ENCODE peak calls at places on chromosomes 6 and 20, in six cellular contexts. U is colonic mucosa, Q is HS-5, W is endothelial cell, I is LHCN-M2, Z is B cell. A is an unnamed sample.

GRCh38 chr20:36936341-36936740 is 15.2 kb downstream of the SAMHD1 start:
- DNase-seq in U (no peak), Q (no peak), W (no peak), I (no peak), Z (no peak), A (no peak)

GRCh38 chr20:41178495-41178894 is 41.2 kb downstream of the PLCG1 start:
- DNase-seq in U (no peak), Q (no peak), W (no peak), I (no peak), Z (no peak), A (no peak)

GRCh38 chr6:17281497-17282481 is 628 bp downstream of the RBM24 start:
- DNase-seq in U (peak), Q (no peak), W (peak), I (peak), Z (no peak), A (no peak)

GRCh38 chr6:34982424-34982852 is 93.4 kb downstream of the ANKS1A start:
- DNase-seq in U (no peak), Q (no peak), W (no peak), I (peak), Z (no peak), A (peak)

GRCh38 chr6:13012977-13013680 is 296.6 kb downstream of the PHACTR1 start:
- DNase-seq in U (no peak), Q (no peak), W (peak), I (no peak), Z (no peak), A (no peak)

GRCh38 chr6:57173886-57174510 is 1.9 kb downstream of the BAG2 start:
- DNase-seq in U (no peak), Q (peak), W (no peak), I (peak), Z (no peak), A (peak)

GRCh38 chr20:32508775-32509119 is 76.4 kb downstream of the NOL4L start:
- DNase-seq in U (no peak), Q (no peak), W (no peak), I (no peak), Z (no peak), A (no peak)

GRCh38 chr6:160949531-160949930 is 42.0 kb upstream of the MAP3K4 start:
- DNase-seq in U (no peak), Q (no peak), W (no peak), I (no peak), Z (no peak), A (no peak)

GRCh38 chr6:32637219-32637880 is at the start of gene HLA-DQA1:
- DNase-seq in U (no peak), Q (no peak), W (no peak), I (no peak), Z (peak), A (no peak)

GRCh38 chr20:57250607-57251343 is 15.7 kb downstream of the BMP7 start:
- DNase-seq in U (no peak), Q (no peak), W (no peak), I (no peak), Z (no peak), A (no peak)

GRCh38 chr20:40890635-40891034 is 138.0 kb upstream of the TOP1 start:
- DNase-seq in U (no peak), Q (no peak), W (no peak), I (no peak), Z (no peak), A (no peak)